ENCODE peak calls at places on chromosomes 13 and 19, in seven cellular contexts. T, P, E, L, G, N and I are unnamed samples.

GRCh38 chr13:30870049-30870884 is 35.8 kb upstream of the MEDAG start:
- DNase-seq in T (peak), P (peak), E (no peak), N (no peak), L (peak), G (no peak), I (peak)

GRCh38 chr19:343941-344624 is 513 bp downstream of the MIER2 start:
- DNase-seq in T (no peak), L (peak), G (no peak), E (peak), P (peak), N (no peak), I (peak)

GRCh38 chr13:45873491-45874360 is 22.2 kb upstream of the SIAH3 start:
- DNase-seq in L (no peak), E (no peak), T (no peak), N (no peak), G (peak), P (no peak), I (no peak)

GRCh38 chr13:88329066-88329465 is 657.9 kb downstream of the SLITRK5 start:
- DNase-seq in N (no peak), E (no peak), L (no peak), G (no peak), P (no peak), T (no peak), I (no peak)

GRCh38 chr19:16111909-16112752 is 442 bp downstream of the RAB8A start:
- DNase-seq in G (no peak), E (no peak), T (no peak), N (no peak), L (no peak), P (no peak), I (no peak)

GRCh38 chr19:35154535-35155406 is at the start of gene FXYD5:
- DNase-seq in L (peak), P (peak), T (peak), G (no peak), N (no peak), E (peak), I (peak)

GRCh38 chr19:55156202-55157063 is 1.1 kb downstream of the TNNI3 start:
- DNase-seq in L (peak), P (peak), E (peak), G (peak), N (no peak), T (peak), I (peak)

GRCh38 chr13:112330066-112330465 is 46.1 kb upstream of the SPACA7 start:
- DNase-seq in P (no peak), E (no peak), G (no peak), L (no peak), T (no peak), N (no peak), I (no peak)

GRCh38 chr13:33229446-33230177 is 55.9 kb downstream of the STARD13 start:
- DNase-seq in T (no peak), N (no peak), G (peak), E (peak), L (no peak), P (no peak), I (no peak)

GRCh38 chr13:83312194-83312593 is 570.1 kb downstream of the SLITRK1 start:
- DNase-seq in T (no peak), G (no peak), P (no peak), N (no peak), L (no peak), E (no peak), I (no peak)

GRCh38 chr13:34250151-34250550 is 432.2 kb downstream of the RFC3 start:
- DNase-seq in E (no peak), P (no peak), N (no peak), L (no peak), G (no peak), T (no peak), I (no peak)

GRCh38 chr13:37047846-37048245 is 11.6 kb downstream of the SUPT20H start:
- DNase-seq in L (no peak), N (no peak), G (no peak), E (no peak), P (no peak), T (no peak), I (no peak)

GRCh38 chr19:55178781-55179569 is 1.1 kb downstream of the SYT5 start:
- DNase-seq in L (peak), N (peak), T (peak), P (peak), G (peak), E (peak), I (peak)

GRCh38 chr13:113730831-113731191 is 28.2 kb upstream of the TMEM255B start:
- DNase-seq in E (no peak), N (no peak), G (no peak), L (no peak), P (no peak), T (no peak), I (no peak)

GRCh38 chr13:21014139-21014665 is 47.2 kb downstream of the LATS2 start:
- DNase-seq in E (no peak), P (no peak), L (no peak), T (no peak), N (no peak), G (no peak), I (no peak)

GRCh38 chr19:52778811-52779210 is 7.8 kb downstream of the ZNF600 start:
- DNase-seq in E (no peak), T (no peak), G (no peak), N (peak), P (no peak), L (no peak), I (no peak)

GRCh38 chr13:84668637-84669036 is 786.4 kb upstream of the SLITRK1 start:
- DNase-seq in N (no peak), L (no peak), G (no peak), E (no peak), P (no peak), T (no peak), I (no peak)
- TF ChIP-seq TAF1 in N (no peak), L (no peak), G (no peak), E (no peak), P (no peak), T (no peak), I (no peak)

GRCh38 chr13:80105350-80105749 is 235.6 kb downstream of the SPRY2 start:
- DNase-seq in E (no peak), P (no peak), N (no peak), L (no peak), G (no peak), T (no peak), I (no peak)

GRCh38 chr13:80096383-80096782 is 244.5 kb downstream of the SPRY2 start:
- DNase-seq in E (no peak), N (no peak), T (no peak), G (no peak), P (no peak), L (no peak), I (no peak)

GRCh38 chr13:80100636-80101035 is 240.3 kb downstream of the SPRY2 start:
- DNase-seq in E (no peak), T (no peak), P (no peak), L (no peak), N (no peak), G (no peak), I (no peak)

DNA sequence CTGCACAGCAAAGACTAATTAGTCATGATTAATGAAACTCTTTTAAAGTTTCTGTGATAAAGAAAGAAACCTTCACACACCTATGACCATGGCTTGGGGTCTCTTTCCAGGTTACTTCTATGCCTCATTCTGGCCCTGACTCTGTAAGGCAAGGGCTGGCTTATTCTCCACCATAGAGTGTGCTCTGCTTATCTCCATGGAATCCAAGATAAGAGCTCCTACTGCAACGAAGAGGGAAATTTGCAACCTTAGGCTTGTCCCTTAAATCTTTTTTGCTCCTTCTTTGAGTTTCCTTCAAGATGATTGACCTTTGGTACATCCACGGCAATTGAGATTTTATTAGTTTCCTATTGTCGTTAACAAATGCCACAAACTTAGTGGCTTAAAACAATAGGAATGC is 239.9 kb downstream of the SPRY2 start:
- DNase-seq in N (no peak), G (no peak), P (no peak), E (no peak), T (no peak), L (no peak), I (no peak)
- TF ChIP-seq TAF1 in N (no peak), G (no peak), P (no peak), E (no peak), T (no peak), L (no peak), I (no peak)

DNA sequence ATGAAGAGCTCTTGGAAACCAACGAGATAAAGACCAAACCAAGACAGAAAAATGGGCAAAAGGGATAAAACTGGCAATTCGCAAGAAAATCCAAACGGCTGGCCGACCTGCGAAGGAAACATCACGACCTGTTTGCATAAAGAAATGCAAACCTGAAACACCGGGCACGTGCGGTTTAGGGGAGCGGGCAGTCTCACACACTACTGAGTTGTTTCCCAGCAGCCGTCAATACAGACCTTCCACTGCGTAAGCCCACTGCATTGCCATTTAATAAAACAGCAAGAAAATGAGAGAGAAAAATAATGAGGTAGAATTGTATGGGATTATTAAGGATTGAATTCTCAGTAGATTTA is 644 bp upstream of the PEG3 start:
- DNase-seq in P (no peak), N (no peak), T (no peak), G (peak), E (no peak), L (no peak), I (no peak)
- TF ChIP-seq TAF1 in P (no peak), N (no peak), T (no peak), G (no peak), E (no peak), L (no peak), I (no peak)

GRCh38 chr19:41089955-41090354 is 1.7 kb downstream of the CYP2A13 start:
- DNase-seq in T (no peak), L (no peak), N (no peak), P (peak), E (no peak), G (no peak), I (no peak)

GRCh38 chr19:41083516-41083915 is 4.7 kb upstream of the CYP2A13 start:
- DNase-seq in G (no peak), N (no peak), T (no peak), E (no peak), P (no peak), L (no peak), I (no peak)

GRCh38 chr19:41088151-41088550 is at the start of gene CYP2A13:
- DNase-seq in L (no peak), G (no peak), P (no peak), T (no peak), N (no peak), E (no peak), I (no peak)

DNA sequence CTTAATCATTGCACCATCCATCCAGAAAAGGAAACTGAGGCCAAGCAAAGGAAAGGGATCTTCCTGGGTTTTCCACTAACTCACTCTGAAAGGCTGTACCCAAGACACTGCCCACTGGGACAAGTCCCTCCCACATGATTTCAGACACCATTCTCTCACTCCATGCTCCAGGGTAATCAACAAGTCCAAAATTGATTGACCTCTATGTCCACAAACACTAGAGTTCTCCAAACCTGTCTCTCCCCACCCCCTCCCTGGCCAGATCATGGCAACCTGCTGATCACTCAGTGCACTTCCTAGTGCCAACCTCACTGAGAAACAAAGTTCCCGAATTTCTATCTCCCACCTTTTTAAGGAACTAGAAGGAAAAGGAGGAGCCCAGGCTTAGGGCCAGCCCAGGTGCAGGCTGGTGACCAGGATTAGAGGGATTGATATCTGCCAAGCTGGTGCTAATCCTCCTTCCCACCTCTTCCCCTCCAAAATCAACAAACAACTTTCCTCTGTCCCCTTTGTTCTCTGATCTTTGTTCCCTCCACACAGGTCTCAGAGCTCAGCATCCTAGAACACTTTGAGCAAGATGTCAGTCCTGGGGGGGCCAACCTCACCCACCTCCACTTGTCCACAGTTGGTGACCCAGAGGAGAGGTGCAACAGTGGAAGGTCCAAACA is 2.4 kb upstream of the CYP2A13 start:
- DNase-seq in N (no peak), T (no peak), P (no peak), G (no peak), E (no peak), L (no peak), I (no peak)
- TF ChIP-seq TAF1 in N (no peak), T (no peak), P (no peak), G (no peak), E (no peak), L (no peak), I (no peak)

GRCh38 chr13:26718872-26719271 is 41.7 kb downstream of the GPR12 start:
- DNase-seq in L (no peak), T (no peak), N (no peak), P (no peak), G (no peak), E (no peak), I (no peak)

GRCh38 chr13:26721251-26721939 is 39.2 kb downstream of the GPR12 start:
- DNase-seq in G (no peak), N (no peak), L (no peak), E (no peak), P (no peak), T (no peak), I (no peak)

GRCh38 chr13:26718146-26718545 is 42.4 kb downstream of the GPR12 start:
- DNase-seq in G (no peak), L (no peak), T (no peak), P (no peak), N (no peak), E (no peak), I (no peak)

GRCh38 chr13:26716984-26717383 is 43.6 kb downstream of the GPR12 start:
- DNase-seq in E (no peak), L (no peak), G (no peak), P (no peak), T (no peak), N (no peak), I (no peak)

DNA sequence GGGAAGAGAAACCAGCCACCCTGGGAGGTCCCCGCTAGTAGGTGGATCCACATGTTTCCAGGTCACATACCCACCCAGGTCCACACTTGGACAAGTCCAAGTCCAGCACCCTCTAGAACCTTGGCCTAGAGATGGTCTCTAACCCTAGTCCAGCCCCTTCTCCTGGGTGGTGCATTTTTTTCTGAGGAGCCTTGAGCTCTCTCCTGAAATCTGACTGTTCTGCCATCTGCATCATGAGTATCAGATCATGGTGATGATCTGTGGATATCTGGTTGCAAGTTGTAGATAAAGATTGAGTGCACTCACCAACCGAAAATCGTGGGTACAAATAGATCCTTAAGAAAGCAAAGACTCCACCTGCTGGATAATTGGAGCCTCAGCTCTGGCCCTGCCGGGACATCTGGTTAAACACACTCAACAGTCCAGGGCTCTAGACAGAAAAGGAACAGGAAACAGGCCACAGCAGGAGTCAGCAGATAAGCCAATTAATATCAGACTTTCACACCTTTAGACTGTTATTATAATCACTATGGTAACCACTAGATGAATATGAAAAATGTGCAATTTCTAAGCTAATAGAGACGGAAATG is 41.1 kb downstream of the GPR12 start:
- DNase-seq in L (peak), G (no peak), T (no peak), N (no peak), E (no peak), P (no peak), I (no peak)
- TF ChIP-seq TAF1 in L (no peak), G (no peak), T (no peak), N (no peak), E (no peak), P (no peak), I (no peak)

GRCh38 chr13:89852570-89852969 is 1494.9 kb upstream of the MIR17HG start:
- DNase-seq in P (no peak), N (no peak), T (no peak), L (no peak), E (no peak), G (no peak), I (no peak)
- TF ChIP-seq TAF1 in P (no peak), N (no peak), T (no peak), L (no peak), E (no peak), G (no peak), I (no peak)

GRCh38 chr19:10173527-10173926 is 21.2 kb downstream of the DNMT1 start:
- DNase-seq in L (no peak), G (no peak), N (no peak), P (no peak), E (no peak), T (no peak), I (no peak)
- TF ChIP-seq TAF1 in L (no peak), G (no peak), N (no peak), P (no peak), E (no peak), T (no peak), I (no peak)

GRCh38 chr13:51697181-51697580 is 106.8 kb downstream of the DHRS12 start:
- DNase-seq in E (no peak), G (no peak), T (no peak), N (no peak), P (no peak), L (no peak), I (no peak)
- TF ChIP-seq TAF1 in E (no peak), G (no peak), T (no peak), N (no peak), P (no peak), L (no peak), I (no peak)